ENCODE peak calls at places on chromosomes 6 and 20, in five cellular contexts. U is H1, D is H9, V is mesenchymal stem cell, M is trophoblast cell. J is an unnamed sample.

GRCh38 chr6:136658711-136659110 is 108.5 kb upstream of the MAP7 start:
- DNase-seq in V (no peak), D (no peak), M (no peak), U (no peak), J (no peak)

GRCh38 chr6:7073810-7074525 is 33.8 kb upstream of the RREB1 start:
- DNase-seq in D (no peak), U (no peak), V (no peak), M (peak; percentile 11), J (no peak)

GRCh38 chr20:63973636-63974401 is 4.1 kb upstream of the ZNF512B start:
- DNase-seq in V (peak; percentile 87), U (peak; percentile 98), M (peak; percentile 79), D (peak; percentile 88), J (peak; percentile 84)

GRCh38 chr6:35687658-35688604 is 784 bp downstream of the FKBP5 start:
- DNase-seq in U (peak; percentile 78), M (no peak), D (peak; percentile 69), V (peak; percentile 62), J (peak; percentile 45)

GRCh38 chr6:160379464-160379863 is 31.3 kb downstream of the SLC22A3 start:
- DNase-seq in U (no peak), D (no peak), V (no peak), M (no peak), J (no peak)

GRCh38 chr6:126396131-126396530 is 56.2 kb downstream of the CENPW start:
- DNase-seq in D (no peak), M (no peak), U (no peak), V (no peak), J (no peak)

GRCh38 chr6:154705471-154706113 is 27.6 kb upstream of the SCAF8 start:
- DNase-seq in M (peak; percentile 67), D (no peak), V (no peak), U (no peak), J (no peak)

GRCh38 chr20:19257201-19257600 is 44.8 kb downstream of the SLC24A3 start:
- DNase-seq in M (no peak), D (no peak), U (no peak), V (no peak), J (no peak)

GRCh38 chr6:37549186-37549957 is 49.7 kb upstream of the CCDC167 start:
- DNase-seq in V (no peak), D (no peak), M (no peak), U (no peak), J (no peak)

GRCh38 chr20:32628960-32629530 is 43.9 kb upstream of the NOL4L start:
- DNase-seq in D (no peak), U (no peak), V (no peak), M (no peak), J (no peak)

GRCh38 chr6:127855542-127856159 is 45.2 kb downstream of the THEMIS start:
- DNase-seq in V (peak; percentile 32), U (no peak), M (no peak), D (no peak), J (no peak)

GRCh38 chr6:169073311-169073710 is 180.3 kb downstream of the THBS2 start:
- DNase-seq in U (no peak), V (peak; percentile 40), M (peak; percentile 97), D (no peak), J (no peak)

GRCh38 chr6:144346719-144347446 is 61.7 kb downstream of the UTRN start:
- DNase-seq in D (no peak), M (peak; percentile 76), V (peak; percentile 84), U (no peak), J (no peak)

GRCh38 chr6:144347933-144348332 is 62.8 kb downstream of the UTRN start:
- DNase-seq in U (no peak), V (no peak), M (no peak), D (no peak), J (no peak)

GRCh38 chr6:144349690-144350132 is 64.6 kb downstream of the UTRN start:
- DNase-seq in D (no peak), M (no peak), V (no peak), U (no peak), J (no peak)

GRCh38 chr6:144345451-144345850 is 60.3 kb downstream of the UTRN start:
- DNase-seq in V (no peak), M (no peak), D (no peak), U (no peak), J (no peak)

DNA sequence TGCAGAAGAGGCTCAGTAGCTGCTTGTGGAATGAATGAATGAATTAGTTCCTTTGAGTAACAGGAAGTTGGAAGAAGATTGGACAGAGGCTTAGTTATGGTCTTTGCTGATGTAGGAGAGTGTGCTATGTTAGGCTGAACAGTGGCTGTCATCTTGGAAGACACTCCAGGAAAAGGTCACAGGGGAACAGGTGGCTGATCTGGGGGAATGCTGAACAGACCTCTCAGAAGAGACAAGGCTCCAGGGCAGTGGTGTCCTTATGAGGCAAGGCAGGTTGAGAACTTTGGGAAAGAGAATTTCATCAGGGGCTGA is 62.3 kb downstream of the UTRN start:
- DNase-seq in M (no peak), V (no peak), D (no peak), U (no peak), J (no peak)
- H3K27ac ChIP-seq in M (peak overlapping the region; percentile 45), V (peak overlapping the region; percentile 79), D (no peak overlapping the region), U (no peak overlapping the region), J (no peak overlapping the region)

DNA sequence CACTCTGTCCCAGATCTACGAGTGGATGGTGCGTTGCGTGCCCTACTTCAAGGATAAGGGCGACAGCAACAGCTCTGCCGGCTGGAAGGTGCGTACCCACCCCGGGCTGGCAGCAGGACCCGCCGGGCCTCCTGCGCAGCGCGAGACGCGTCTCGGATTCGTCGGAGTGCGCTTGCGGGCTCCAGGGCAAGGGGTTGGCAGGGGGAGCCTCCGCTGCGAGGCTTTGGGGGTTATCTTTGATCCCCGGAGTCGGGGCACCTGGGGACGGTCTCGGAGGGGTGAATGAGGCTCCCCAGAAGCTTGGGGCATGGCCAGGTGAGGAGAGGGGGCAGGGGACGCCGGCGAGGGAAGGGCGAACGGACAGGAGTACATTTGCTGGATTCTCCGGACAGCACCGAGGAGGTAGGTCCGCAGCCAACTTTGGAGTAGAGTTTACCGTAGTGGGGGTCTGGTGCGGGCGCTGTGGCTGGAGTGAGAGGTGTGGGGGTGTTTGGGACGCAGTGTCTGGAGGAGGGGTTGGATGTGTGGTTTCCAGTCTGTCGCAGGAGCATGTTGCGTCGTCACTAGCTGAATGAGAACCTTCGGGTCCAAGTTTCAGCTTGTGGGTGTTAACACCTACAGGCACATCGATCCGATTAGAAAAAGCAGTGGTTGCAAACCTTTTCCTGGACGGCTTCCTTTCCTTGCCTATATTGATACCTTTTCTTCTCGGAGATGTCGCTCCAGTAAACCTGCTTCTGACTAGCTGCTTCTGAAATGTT is 1.2 kb downstream of the FOXO3 start:
- DNase-seq in V (peak; percentile 66), U (peak; percentile 72), M (no peak), D (peak; percentile 43), J (peak; percentile 26)
- H4K91ac ChIP-seq in V (peak overlapping the region; percentile 75), U (peak overlapping the region; percentile 49), M (peak overlapping the region; percentile 60), D (no peak overlapping the region), J (no peak overlapping the region)

GRCh38 chr20:47740225-47741184 is 44.8 kb downstream of the SULF2 start:
- DNase-seq in V (no peak), U (no peak), D (peak; percentile 47), M (peak; percentile 18), J (no peak)
- H2BK12ac ChIP-seq in V (no peak overlapping the region), U (no peak overlapping the region), D (no peak overlapping the region), M (no peak overlapping the region), J (no peak overlapping the region)

GRCh38 chr20:34711813-34712430 is 7.8 kb downstream of the TP53INP2 start:
- DNase-seq in D (no peak), U (no peak), V (no peak), M (no peak), J (no peak)

GRCh38 chr20:34709836-34710567 is 5.9 kb downstream of the TP53INP2 start:
- DNase-seq in M (peak; percentile 48), V (peak; percentile 70), D (peak; percentile 76), U (no peak), J (peak; percentile 80)

GRCh38 chr20:34709044-34709835 is 5.1 kb downstream of the TP53INP2 start:
- DNase-seq in D (peak; percentile 85), U (peak; percentile 94), M (peak; percentile 93), V (peak; percentile 86), J (peak; percentile 73)

GRCh38 chr20:34710861-34711574 is 6.9 kb downstream of the TP53INP2 start:
- DNase-seq in U (no peak), D (no peak), M (no peak), V (no peak), J (no peak)

GRCh38 chr20:34710568-34710839 is 6.4 kb downstream of the TP53INP2 start:
- DNase-seq in U (no peak), V (no peak), D (no peak), M (no peak), J (no peak)
- H3K27ac ChIP-seq in U (no peak overlapping the region), V (no peak overlapping the region), D (no peak overlapping the region), M (no peak overlapping the region), J (no peak overlapping the region)